ENCODE peak calls at places on chromosome 19, in seven cellular contexts. P is ecto neural progenitor cell; G is HT1080; R is endodermal cell; N is CD4-positive, alpha-beta T cell; S is stimulated activated CD4-positive, alpha-beta T cell treated with anti-CD3 and anti-CD28 coated beads, Interleukin-1b, Interleukin-23, amount 100 ng/mL, for 1 hour; K is M059J. E is an unnamed sample.

GRCh38 chr19:16594681-16595091 is 22.5 kb upstream of the SLC35E1 start:
- DNase-seq in G (no peak), N (peak; percentile 18), R (no peak), K (no peak), P (no peak), S (no peak), E (no peak)

GRCh38 chr19:6761053-6761676 is 6.1 kb downstream of the SH2D3A start:
- DNase-seq in N (no peak), G (peak; percentile 61), R (peak; percentile 73), K (peak; percentile 28), P (no peak), S (no peak), E (no peak)

GRCh38 chr19:17779281-17779930 is 15.5 kb upstream of the B3GNT3 start:
- DNase-seq in P (peak; percentile 78), N (no peak), G (no peak), R (peak; percentile 92), K (no peak), S (no peak), E (no peak)

GRCh38 chr19:34310494-34310981 is 54.5 kb upstream of the GPI start:
- DNase-seq in K (no peak), S (no peak), G (no peak), P (no peak), N (no peak), R (no peak), E (no peak)

GRCh38 chr19:9474975-9475374 is 23.4 kb downstream of the ZNF560 start:
- DNase-seq in N (no peak), P (no peak), G (no peak), R (no peak), S (no peak), K (no peak), E (no peak)

GRCh38 chr19:4059931-4060620 is 6.6 kb downstream of the ZBTB7A start:
- DNase-seq in R (no peak), N (peak; percentile 28), P (no peak), G (no peak), K (no peak), S (no peak), E (no peak)

GRCh38 chr19:35959040-35959967 is 23.1 kb downstream of the LRFN3 start:
- DNase-seq in N (peak; percentile 83), R (peak; percentile 71), S (peak; percentile 54), K (no peak), P (no peak), G (no peak), E (peak; percentile 76)

GRCh38 chr19:6705931-6706632 is 14.4 kb downstream of the C3 start:
- DNase-seq in K (no peak), P (no peak), S (no peak), R (no peak), G (no peak), N (no peak), E (no peak)

GRCh38 chr19:11191273-11191755 is 6.0 kb downstream of the KANK2 start:
- DNase-seq in N (no peak), P (no peak), G (peak; percentile 43), R (peak; percentile 63), K (peak; percentile 82), S (no peak), E (no peak)

GRCh38 chr19:10091892-10092641 is 6.0 kb downstream of the SHFL start:
- DNase-seq in G (no peak), K (peak; percentile 26), S (no peak), N (no peak), R (no peak), P (no peak), E (no peak)

GRCh38 chr19:47094557-47095517 is 18.7 kb downstream of the ZC3H4 start:
- DNase-seq in K (no peak), S (no peak), R (peak; percentile 34), G (no peak), P (no peak), N (no peak), E (no peak)

GRCh38 chr19:56856822-56857221 is 16.3 kb upstream of the PEG3 start:
- DNase-seq in K (no peak), R (no peak), S (no peak), N (no peak), P (no peak), G (no peak), E (no peak)

GRCh38 chr19:35513231-35513974 is at the start of gene DMKN:
- DNase-seq in N (no peak), K (peak; percentile 53), P (no peak), R (peak; percentile 86), S (no peak), G (peak; percentile 33), E (no peak)

GRCh38 chr19:46404039-46404883 is 9.1 kb downstream of the CCDC8 start:
- DNase-seq in G (no peak), R (peak; percentile 90), N (no peak), P (peak; percentile 80), S (no peak), K (no peak), E (no peak)

GRCh38 chr19:1526066-1526778 is 2.3 kb downstream of the PLK5 start:
- DNase-seq in K (no peak), R (no peak), S (no peak), G (no peak), N (no peak), P (no peak), E (no peak)

GRCh38 chr19:45361608-45362007 is 8.8 kb downstream of the ERCC2 start:
- DNase-seq in N (no peak), P (no peak), G (no peak), K (no peak), S (no peak), R (no peak), E (no peak)

GRCh38 chr19:40889366-40889765 is 7.3 kb upstream of the CYP2A7 start:
- DNase-seq in R (no peak), P (no peak), K (no peak), S (no peak), N (no peak), G (no peak), E (no peak)

GRCh38 chr19:44592451-44592890 is 20.9 kb upstream of the IGSF23 start:
- DNase-seq in K (peak; percentile 56), R (no peak), G (no peak), P (no peak), S (no peak), N (no peak), E (no peak)

GRCh38 chr19:50030937-50031336 is 5.1 kb downstream of the ZNF473 start:
- DNase-seq in P (no peak), K (no peak), N (no peak), S (no peak), R (no peak), G (no peak), E (no peak)

GRCh38 chr19:1859319-1859718 is 4.1 kb downstream of the KLF16 start:
- DNase-seq in S (no peak), P (peak; percentile 70), K (no peak), N (no peak), R (peak; percentile 83), G (no peak), E (no peak)

GRCh38 chr19:55082023-55082851 is 6.6 kb downstream of the EPS8L1 start:
- DNase-seq in K (no peak), N (no peak), P (peak; percentile 81), R (peak; percentile 93), S (peak; percentile 20), G (no peak), E (no peak)

GRCh38 chr19:45294291-45295029 is 28.2 kb downstream of the CKM start:
- DNase-seq in K (no peak), P (no peak), R (no peak), N (no peak), G (no peak), S (no peak), E (no peak)

GRCh38 chr19:4389064-4389375 is 11.3 kb downstream of the SH3GL1 start:
- DNase-seq in G (no peak), N (no peak), R (no peak), K (no peak), S (no peak), P (no peak), E (no peak)

GRCh38 chr19:50519006-50519575 is 5.4 kb upstream of the ASPDH start:
- DNase-seq in G (no peak), N (no peak), K (no peak), P (no peak), R (no peak), S (no peak), E (no peak)

GRCh38 chr19:8688930-8689329 is 9.7 kb downstream of the ACTL9 start:
- DNase-seq in S (no peak), P (no peak), N (no peak), K (no peak), G (no peak), R (no peak), E (no peak)

GRCh38 chr19:17415107-17415506 is 4.7 kb upstream of the MVB12A start:
- DNase-seq in K (no peak), N (no peak), P (no peak), G (no peak), R (peak; percentile 83), S (no peak), E (no peak)